ENCODE peak calls at places on chromosomes 5 and 9, in nine cellular contexts. Z, J, O, A, G, D, R, C and T are unnamed samples.

GRCh38 chr9:15509931-15510788 is 610 bp downstream of the PSIP1 start:
- DNase-seq in Z (peak; percentile 33), C (no peak), A (no peak), R (no peak), O (peak; percentile 68), D (peak; percentile 56), J (peak; percentile 78), G (peak; percentile 30), T (no peak)

GRCh38 chr9:91119147-91119546 is 242.6 kb downstream of the AUH start:
- DNase-seq in A (no peak), J (no peak), D (no peak), Z (no peak), O (no peak), R (peak; percentile 81), G (no peak), C (no peak), T (no peak)

GRCh38 chr5:53041071-53041692 is 52.0 kb downstream of the ITGA2 start:
- DNase-seq in G (no peak), J (no peak), D (no peak), Z (no peak), R (no peak), O (no peak), A (no peak), C (no peak), T (no peak)

GRCh38 chr5:116271432-116271831 is 186.6 kb downstream of the COMMD10 start:
- DNase-seq in G (no peak), O (no peak), C (no peak), Z (no peak), A (no peak), J (no peak), R (peak; percentile 24), D (no peak), T (no peak)

GRCh38 chr5:78190402-78190801 is 104.1 kb downstream of the AP3B1 start:
- DNase-seq in G (no peak), D (no peak), A (no peak), C (no peak), O (no peak), J (no peak), R (no peak), Z (no peak), T (no peak)

GRCh38 chr5:143398451-143399237 is 4.8 kb downstream of the NR3C1 start:
- DNase-seq in D (no peak), J (no peak), O (no peak), G (no peak), R (peak; percentile 30), Z (no peak), C (no peak), A (no peak), T (no peak)

GRCh38 chr5:77292026-77292757 is 81.7 kb downstream of the PDE8B start:
- DNase-seq in G (no peak), Z (no peak), O (no peak), R (no peak), J (no peak), D (no peak), C (no peak), A (no peak), T (no peak)

GRCh38 chr5:135133698-135134515 is 99.9 kb upstream of the PITX1 start:
- DNase-seq in J (peak; percentile 67), A (no peak), R (no peak), D (peak; percentile 93), C (no peak), G (no peak), Z (peak; percentile 35), O (no peak), T (no peak)

GRCh38 chr5:147407094-147407681 is 102.7 kb downstream of the DPYSL3 start:
- DNase-seq in D (no peak), Z (no peak), G (no peak), R (no peak), C (no peak), O (no peak), J (no peak), A (no peak), T (no peak)

GRCh38 chr5:80712914-80713313 is 58.1 kb upstream of the DHFR start:
- DNase-seq in D (no peak), R (no peak), Z (no peak), O (no peak), A (no peak), C (no peak), J (no peak), G (no peak), T (no peak)

GRCh38 chr9:79581794-79582193 is 10.0 kb downstream of the TLE4 start:
- DNase-seq in R (peak; percentile 72), Z (no peak), D (no peak), A (no peak), C (no peak), J (peak; percentile 61), O (no peak), G (no peak), T (no peak)

DNA sequence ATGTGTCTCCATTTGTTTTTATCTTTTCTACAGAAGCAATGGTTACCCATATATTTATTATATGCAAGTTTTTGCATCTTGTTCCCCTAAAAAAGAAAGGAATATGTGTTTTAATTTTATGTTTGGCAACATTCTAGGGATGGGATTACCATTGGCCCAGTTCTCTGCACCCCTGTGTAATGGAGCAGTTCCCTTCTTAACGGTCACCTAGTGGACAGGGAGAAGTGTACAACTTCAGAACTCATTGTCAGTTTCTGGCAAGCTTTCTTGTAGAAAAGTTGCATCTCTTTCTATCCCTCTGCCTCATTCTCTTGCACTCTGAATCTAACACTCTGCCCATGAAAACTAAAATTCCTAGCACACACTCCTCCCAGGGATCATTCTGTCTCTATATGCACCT is 78.2 kb downstream of the DOCK8 start:
- DNase-seq in J (no peak), A (no peak), D (no peak), G (no peak), O (no peak), C (no peak), R (no peak), Z (no peak), T (no peak)
- TF ChIP-seq CTCF in J (peak; percentile 64), A (no peak), D (no peak), G (no peak), O (no peak), C (peak; percentile 44), R (peak; percentile 12), Z (no peak), T (no peak)

GRCh38 chr5:90563161-90563560 is 4.6 kb downstream of the ADGRV1 start:
- DNase-seq in R (no peak), D (no peak), O (no peak), J (no peak), A (no peak), G (no peak), Z (no peak), C (no peak), T (no peak)
- TF ChIP-seq CTCF in R (no peak), D (no peak), O (no peak), J (no peak), A (no peak), G (no peak), Z (no peak), C (no peak), T (no peak)

GRCh38 chr9:84512493-84512892 is 157.0 kb upstream of the NTRK2 start:
- DNase-seq in J (no peak), O (no peak), C (no peak), A (no peak), R (peak; percentile 73), Z (no peak), G (no peak), D (no peak), T (no peak)
- TF ChIP-seq CTCF in J (no peak), O (no peak), C (no peak), A (no peak), R (no peak), Z (no peak), G (no peak), D (no peak), T (no peak)

GRCh38 chr5:179275381-179275878 is 69.8 kb downstream of the ADAMTS2 start:
- DNase-seq in Z (no peak), G (no peak), D (no peak), R (no peak), O (no peak), J (no peak), A (no peak), C (no peak), T (no peak)

GRCh38 chr5:179278546-179278945 is 66.7 kb downstream of the ADAMTS2 start:
- DNase-seq in J (no peak), A (no peak), D (no peak), C (no peak), R (no peak), Z (no peak), G (no peak), O (no peak), T (no peak)

GRCh38 chr5:179278119-179278518 is 67.1 kb downstream of the ADAMTS2 start:
- DNase-seq in C (no peak), A (no peak), Z (no peak), O (no peak), D (no peak), G (no peak), J (no peak), R (no peak), T (no peak)

GRCh38 chr5:179275941-179276837 is 69.1 kb downstream of the ADAMTS2 start:
- DNase-seq in J (no peak), D (peak; percentile 51), R (no peak), A (no peak), C (no peak), Z (peak; percentile 44), G (no peak), O (no peak), T (no peak)

GRCh38 chr5:179276838-179277395 is 68.3 kb downstream of the ADAMTS2 start:
- DNase-seq in G (no peak), O (no peak), C (no peak), A (no peak), D (no peak), J (no peak), R (no peak), Z (no peak), T (no peak)
- TF ChIP-seq CTCF in G (peak; percentile 33), O (no peak), C (peak; percentile 37), A (no peak), D (no peak), J (peak; percentile 59), R (no peak), Z (no peak), T (no peak)